ENCODE peak calls at places on chromosomes 5 and 9, in six cellular contexts. P, X, I, U, A and C are unnamed samples. For H4K20me1, the result is how much of the 10 kb centered on the place peaks cover.

GRCh38 chr5:1806199-1806598 is 5.0 kb downstream of the NDUFS6 start:
- DNase-seq in P (no peak), X (no peak), I (no peak), U (no peak), A (no peak), C (no peak)

GRCh38 chr5:115419794-115420585 is 123.5 kb upstream of the CCDC112 start:
- DNase-seq in P (peak), X (no peak), I (peak), U (no peak), A (peak), C (no peak)

GRCh38 chr9:111957856-111958631 is 61.4 kb downstream of the UGCG start:
- DNase-seq in P (peak), X (no peak), I (no peak), U (no peak), A (peak), C (no peak)

GRCh38 chr9:128026255-128027165 is 40.6 kb downstream of the NAIF1 start:
- DNase-seq in P (no peak), X (no peak), I (no peak), U (peak), A (no peak), C (no peak)

GRCh38 chr5:175123542-175123941 is 320.4 kb downstream of the DRD1 start:
- DNase-seq in P (no peak), X (no peak), I (peak), U (no peak), A (peak), C (no peak)

GRCh38 chr9:31629292-31629691 is 755.2 kb upstream of the ACO1 start:
- DNase-seq in P (no peak), X (no peak), I (no peak), U (no peak), A (no peak), C (no peak)

GRCh38 chr5:142900926-142901325 is 130.7 kb downstream of the ARHGAP26 start:
- DNase-seq in P (peak), X (no peak), I (no peak), U (no peak), A (peak), C (no peak)

GRCh38 chr9:86487222-86487841 is 133.1 kb upstream of the TUT7 start:
- DNase-seq in P (peak), X (peak), I (peak), U (peak), A (peak), C (peak)

GRCh38 chr5:139415221-139415861 is 11.5 kb upstream of the SPATA24 start:
- DNase-seq in P (no peak), X (peak), I (no peak), U (no peak), A (no peak), C (no peak)

GRCh38 chr9:97830884-97831829 is 21.9 kb upstream of the FOXE1 start:
- DNase-seq in P (no peak), X (no peak), I (no peak), U (no peak), A (no peak), C (no peak)

GRCh38 chr9:7186175-7186574 is 428.4 kb downstream of the KDM4C start:
- DNase-seq in P (peak), X (peak), I (peak), U (no peak), A (peak), C (peak)

GRCh38 chr9:7180247-7180646 is 422.5 kb downstream of the KDM4C start:
- DNase-seq in P (no peak), X (no peak), I (no peak), U (no peak), A (no peak), C (peak)

DNA sequence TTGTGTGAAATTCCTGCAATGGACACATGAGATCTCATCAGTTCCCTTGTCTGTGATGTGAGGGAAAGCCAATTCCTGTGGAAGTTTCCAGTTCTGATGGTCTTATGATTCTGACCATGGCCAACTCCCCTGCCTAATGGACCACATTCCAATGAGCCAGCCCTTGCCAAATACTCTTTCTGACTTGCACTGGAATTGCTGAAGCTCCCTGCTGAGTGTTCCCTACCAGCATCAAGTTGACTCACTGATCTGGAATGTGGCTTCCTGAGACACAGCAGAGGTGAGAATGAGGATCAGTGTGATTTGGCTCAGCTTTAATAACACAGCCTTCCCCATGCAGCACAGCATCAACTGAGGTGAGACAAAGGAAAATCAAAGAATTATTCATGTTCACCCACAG is 427.8 kb downstream of the KDM4C start:
- DNase-seq in P (peak), X (no peak), I (peak), U (no peak), A (peak), C (peak)
- TF ChIP-seq EZH2phosphoT487 in P (no peak), X (no peak), I (no peak), U (no peak), A (no peak), C (no peak)

GRCh38 chr9:37969130-37969529 is 65.2 kb upstream of the SLC25A51 start:
- DNase-seq in P (peak), X (no peak), I (no peak), U (no peak), A (no peak), C (no peak)
- H3K9ac ChIP-seq in P (no peak), X (no peak), I (no peak), U (no peak), A (no peak), C (no peak)

GRCh38 chr5:109701252-109701651 is 11.5 kb downstream of the MAN2A1 start:
- DNase-seq in P (peak), X (no peak), I (no peak), U (no peak), A (peak), C (no peak)
- H4K20me1 ChIP-seq in P (under half), X (under half), I (under half), U (under half), A (under half), C (half or more)

GRCh38 chr9:136547508-136548215 is 1.8 kb upstream of the NOTCH1 start:
- DNase-seq in P (no peak), X (no peak), I (no peak), U (no peak), A (no peak), C (no peak)
- TF ChIP-seq EZH2phosphoT487 in P (no peak), X (no peak), I (no peak), U (no peak), A (no peak), C (no peak)